ENCODE peak calls at places on chromosomes 1 and 21, in six cellular contexts. O is dorsolateral prefrontal cortex; G is CD4-positive, alpha-beta T cell; X is CD8-positive, alpha-beta T cell; S is Panc1; M is DND-41. J is an unnamed sample.

GRCh38 chr1:199403421-199404116 is 623.9 kb upstream of the NR5A2 start:
- DNase-seq in M (no peak), S (no peak), X (no peak), O (no peak), G (no peak), J (no peak)

GRCh38 chr1:204336642-204337041 is 23.1 kb downstream of the PLEKHA6 start:
- DNase-seq in X (no peak), O (no peak), M (no peak), S (no peak), G (no peak), J (no peak)

GRCh38 chr1:98653186-98653585 is 8.3 kb upstream of the SNX7 start:
- DNase-seq in G (no peak), O (no peak), X (no peak), M (no peak), S (no peak), J (no peak)

GRCh38 chr1:3553940-3554223 is 57.4 kb downstream of the MEGF6 start:
- DNase-seq in M (no peak), O (no peak), X (no peak), S (no peak), G (no peak), J (no peak)

GRCh38 chr1:167273027-167273800 is 52.5 kb downstream of the POU2F1 start:
- DNase-seq in S (no peak), G (no peak), X (no peak), M (peak; percentile 64), O (no peak), J (no peak)

GRCh38 chr1:87466621-87467020 is 137.9 kb downstream of the LMO4 start:
- DNase-seq in M (no peak), G (no peak), S (no peak), X (no peak), O (no peak), J (no peak)

GRCh38 chr1:241985787-241986186 is 13.1 kb downstream of the MAP1LC3C start:
- DNase-seq in M (peak; percentile 24), X (no peak), O (no peak), G (no peak), S (no peak), J (no peak)

GRCh38 chr1:246795094-246795671 is 71.0 kb downstream of the SCCPDH start:
- DNase-seq in G (no peak), M (no peak), X (no peak), S (no peak), O (no peak), J (no peak)

GRCh38 chr1:7827134-7827955 is 25.5 kb downstream of the UTS2 start:
- DNase-seq in X (peak; percentile 30), O (no peak), S (no peak), M (no peak), G (peak; percentile 29), J (no peak)

GRCh38 chr1:172997941-172998361 is 52.8 kb downstream of the TNFSF18 start:
- DNase-seq in M (no peak), S (no peak), G (no peak), O (no peak), X (no peak), J (no peak)

GRCh38 chr1:231841616-231842344 is 215.2 kb downstream of the DISC1 start:
- DNase-seq in S (no peak), M (no peak), X (no peak), O (no peak), G (no peak), J (no peak)

GRCh38 chr1:17586172-17586963 is 46.9 kb downstream of the ARHGEF10L start:
- DNase-seq in S (no peak), M (no peak), G (no peak), X (no peak), O (no peak), J (no peak)

GRCh38 chr21:26227146-26227545 is 56.6 kb upstream of the APP start:
- DNase-seq in G (no peak), X (no peak), S (no peak), M (no peak), O (no peak), J (no peak)

GRCh38 chr1:18913065-18913502 is 10.7 kb upstream of the ALDH4A1 start:
- DNase-seq in S (no peak), O (peak; percentile 87), G (peak; percentile 70), X (peak; percentile 67), M (peak; percentile 67), J (no peak)

GRCh38 chr21:36847189-36847588 is 119.3 kb downstream of the HLCS start:
- DNase-seq in M (no peak), S (no peak), X (no peak), O (no peak), G (no peak), J (no peak)

GRCh38 chr1:177012342-177012741 is 152.2 kb downstream of the ASTN1 start:
- DNase-seq in G (no peak), M (no peak), S (no peak), O (no peak), X (no peak), J (no peak)

GRCh38 chr1:67256291-67257172 is 51.1 kb upstream of the IL12RB2 start:
- DNase-seq in O (no peak), M (no peak), G (no peak), X (no peak), S (no peak), J (no peak)

GRCh38 chr1:108639899-108640560 is 20.9 kb downstream of the HENMT1 start:
- DNase-seq in M (peak; percentile 71), S (no peak), X (no peak), G (no peak), O (no peak), J (no peak)

GRCh38 chr1:196324345-196324744 is 283.9 kb downstream of the KCNT2 start:
- DNase-seq in M (no peak), O (no peak), S (no peak), G (no peak), X (no peak), J (no peak)

GRCh38 chr1:98018074-98018473 is 97.2 kb upstream of the DPYD start:
- DNase-seq in X (no peak), G (no peak), O (no peak), M (no peak), S (no peak), J (no peak)

GRCh38 chr1:210695041-210695440 is 366.3 kb downstream of the HHAT start:
- DNase-seq in O (no peak), M (no peak), S (no peak), X (no peak), G (no peak), J (no peak)

GRCh38 chr1:151887028-151887427 is 22.3 kb downstream of the THEM4 start:
- DNase-seq in M (no peak), O (no peak), X (no peak), S (no peak), G (no peak), J (no peak)

GRCh38 chr1:197787056-197787455 is 11.8 kb upstream of the DENND1B start:
- DNase-seq in G (no peak), O (no peak), S (no peak), M (no peak), X (no peak), J (no peak)

GRCh38 chr1:31297273-31298247 is 728 bp downstream of the ZCCHC17 start:
- DNase-seq in O (no peak), S (no peak), G (no peak), X (no peak), M (no peak), J (no peak)

GRCh38 chr1:19484793-19485361 is 462 bp downstream of the CAPZB start:
- DNase-seq in O (no peak), S (no peak), M (no peak), X (no peak), G (no peak), J (no peak)

GRCh38 chr21:14119038-14119437 is 91.7 kb downstream of the LIPI start:
- DNase-seq in S (no peak), M (no peak), O (no peak), G (no peak), X (no peak), J (no peak)

GRCh38 chr1:246280551-246280950 is 226.5 kb downstream of the SMYD3 start:
- DNase-seq in S (no peak), M (no peak), X (no peak), G (no peak), O (no peak), J (no peak)

GRCh38 chr1:48807599-48808260 is 31.0 kb upstream of the BEND5 start:
- DNase-seq in X (no peak), G (no peak), M (no peak), S (no peak), O (no peak), J (no peak)
- TF ChIP-seq CTCF in X (no peak), G (no peak), M (no peak), S (no peak), O (no peak), J (no peak)

DNA sequence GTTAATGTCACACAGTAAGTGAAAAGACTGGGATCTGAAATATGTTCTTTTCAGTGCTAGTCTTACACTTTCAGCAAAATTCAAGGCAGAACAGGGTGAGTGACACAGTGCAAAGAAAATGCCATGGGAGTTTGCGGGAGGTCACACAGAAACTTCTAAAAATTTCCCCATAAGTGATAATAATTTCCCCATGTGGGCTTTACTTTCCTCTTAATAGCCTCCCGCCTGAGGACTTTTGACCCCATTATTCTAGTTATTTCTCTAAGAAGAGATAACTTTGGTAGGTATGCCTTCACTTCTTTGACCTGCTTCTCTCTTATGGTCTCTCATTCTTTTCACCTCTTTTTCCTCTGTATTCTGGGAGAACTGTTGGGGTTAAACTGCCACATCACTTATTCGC is 8.1 kb upstream of the DNAH14 start:
- DNase-seq in G (no peak), S (no peak), O (no peak), M (no peak), X (no peak), J (no peak)
- TF ChIP-seq CTCF in G (no peak), S (no peak), O (no peak), M (no peak), X (no peak), J (no peak)

DNA sequence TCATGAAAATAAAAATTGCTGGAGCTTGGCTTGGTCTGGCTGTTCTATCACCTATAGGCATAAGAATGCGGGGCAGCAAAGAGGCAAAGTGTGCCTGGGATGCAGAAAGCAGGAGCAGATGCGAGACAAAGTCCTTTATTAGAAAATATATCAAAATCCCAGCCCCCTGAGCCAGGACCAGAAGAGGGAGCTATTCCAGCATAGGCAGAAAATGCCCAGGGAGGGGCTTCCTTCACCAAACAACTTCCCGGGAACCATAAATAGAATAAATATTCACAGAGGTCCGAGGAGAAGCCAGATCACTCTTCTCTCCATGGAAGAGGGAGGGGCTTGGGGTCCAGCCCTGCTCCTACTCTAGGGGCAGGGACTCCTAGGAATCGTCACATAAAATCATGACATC is 5.0 kb downstream of the PPOX start:
- DNase-seq in X (no peak), G (no peak), M (no peak), S (no peak), O (no peak), J (no peak)
- TF ChIP-seq CTCF in X (no peak), G (no peak), M (peak; percentile 24), S (no peak), O (no peak), J (no peak)

DNA sequence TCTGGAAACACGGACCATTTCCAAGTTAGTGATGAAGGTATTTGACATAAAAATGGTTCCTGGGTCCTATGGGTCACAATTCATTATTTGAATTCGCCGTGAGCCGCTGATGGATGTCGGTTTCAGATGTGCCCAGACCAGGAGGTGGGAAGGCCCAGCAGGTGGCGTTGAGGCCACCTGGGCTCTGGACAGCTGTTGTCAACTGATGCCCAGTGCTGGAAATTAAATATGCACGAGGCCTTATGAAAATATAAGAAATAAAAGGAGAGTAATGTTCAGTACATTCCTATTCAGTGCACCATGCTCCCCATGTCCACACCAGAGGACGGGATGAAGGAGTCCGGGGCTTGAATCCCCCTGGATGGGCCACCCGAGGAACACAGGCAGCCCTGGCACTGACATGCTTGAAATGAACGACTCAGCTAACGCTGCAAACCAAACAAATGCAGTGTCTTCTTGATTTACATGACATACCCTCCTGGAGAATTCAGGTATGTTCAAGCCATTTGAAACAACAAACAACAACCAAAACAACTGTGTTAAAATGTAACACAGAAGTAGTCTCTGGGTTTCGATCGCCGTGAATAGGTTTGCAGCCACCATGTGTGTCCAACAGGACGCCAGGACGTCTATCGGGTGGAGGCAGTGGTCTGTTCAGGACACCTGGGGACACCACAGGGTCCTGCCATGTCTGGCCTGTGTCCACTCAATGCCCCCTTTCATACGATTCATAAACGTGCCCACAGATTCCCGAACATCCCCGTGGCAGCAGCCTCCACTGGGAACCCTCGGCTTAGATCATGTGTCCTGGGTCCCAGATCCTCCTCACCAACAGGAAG is 6.1 kb downstream of the TFF3 start:
- DNase-seq in M (no peak), S (no peak), X (no peak), O (no peak), G (no peak), J (no peak)
- TF ChIP-seq CTCF in M (no peak), S (no peak), X (no peak), O (no peak), G (no peak), J (no peak)